ENCODE peak calls at places on chromosome 18, in nine cellular contexts. C is epithelial cell of esophagus, Z is bronchial epithelial cell, G is H7, B is prostate gland, A is astrocyte, D is PC-9, V is fibroblast of the aortic adventitia, W is body of pancreas. U is an unnamed sample.

GRCh38 chr18:26089247-26090129 is 925 bp downstream of the SS18 start:
- DNase-seq in C (peak), Z (peak), G (peak), B (peak), A (peak), D (no peak), V (peak), W (no peak), U (peak)

GRCh38 chr18:6414723-6415362 is at the start of gene L3MBTL4:
- DNase-seq in C (no peak), Z (no peak), G (peak), B (peak), A (no peak), D (no peak), V (no peak), W (peak), U (no peak)

GRCh38 chr18:36544036-36544725 is 246.7 kb downstream of the FHOD3 start:
- DNase-seq in C (peak), Z (peak), G (peak), B (peak), A (peak), D (no peak), V (no peak), W (peak), U (no peak)

GRCh38 chr18:14747513-14748474 is at the start of gene ANKRD30B:
- DNase-seq in C (no peak), Z (no peak), G (peak), B (no peak), A (no peak), D (no peak), V (no peak), W (peak), U (no peak)

GRCh38 chr18:25066536-25066935 is 285.4 kb downstream of the ZNF521 start:
- DNase-seq in C (no peak), Z (no peak), G (no peak), B (no peak), A (peak), D (no peak), V (peak), W (no peak), U (no peak)

GRCh38 chr18:27377251-27377650 is 192.1 kb upstream of the CHST9 start:
- DNase-seq in C (peak), Z (peak), G (no peak), B (no peak), A (peak), D (peak), V (no peak), W (no peak), U (peak)

GRCh38 chr18:60069145-60069544 is 169.3 kb downstream of the PMAIP1 start:
- DNase-seq in C (no peak), Z (no peak), G (peak), B (no peak), A (no peak), D (no peak), V (no peak), W (no peak), U (no peak)

GRCh38 chr18:35397976-35398375 is 20.8 kb upstream of the ZNF396 start:
- DNase-seq in C (no peak), Z (no peak), G (no peak), B (no peak), A (no peak), D (no peak), V (no peak), W (no peak), U (no peak)

GRCh38 chr18:43596106-43596712 is 318.9 kb upstream of the SYT4 start:
- DNase-seq in C (peak), Z (peak), G (no peak), B (no peak), A (peak), D (no peak), V (peak), W (no peak), U (peak)

GRCh38 chr18:58042826-58043362 is 1.1 kb upstream of the NEDD4L start:
- DNase-seq in C (no peak), Z (peak), G (peak), B (no peak), A (no peak), D (no peak), V (peak), W (no peak), U (no peak)

GRCh38 chr18:31581498-31582197 is 10.0 kb upstream of the TTR start:
- DNase-seq in C (peak), Z (peak), G (no peak), B (no peak), A (peak), D (no peak), V (peak), W (no peak), U (peak)

GRCh38 chr18:68840554-68841263 is 42.8 kb downstream of the CCDC102B start:
- DNase-seq in C (peak), Z (peak), G (no peak), B (no peak), A (peak), D (peak), V (peak), W (peak), U (peak)

GRCh38 chr18:25535495-25535894 is 183.5 kb upstream of the ZNF521 start:
- DNase-seq in C (no peak), Z (no peak), G (no peak), B (no peak), A (no peak), D (no peak), V (no peak), W (no peak), U (no peak)

GRCh38 chr18:41809652-41810051 is 145.4 kb upstream of the PIK3C3 start:
- DNase-seq in C (peak), Z (peak), G (no peak), B (no peak), A (no peak), D (no peak), V (no peak), W (no peak), U (no peak)

GRCh38 chr18:21833619-21834300 is 93.2 kb downstream of the MIB1 start:
- DNase-seq in C (no peak), Z (no peak), G (no peak), B (no peak), A (no peak), D (no peak), V (no peak), W (no peak), U (peak)

GRCh38 chr18:23067236-23067635 is 68.0 kb upstream of the CABLES1 start:
- DNase-seq in C (peak), Z (no peak), G (no peak), B (no peak), A (peak), D (no peak), V (no peak), W (no peak), U (peak)

GRCh38 chr18:67634631-67635338 is 118.3 kb upstream of the DSEL start:
- DNase-seq in C (no peak), Z (no peak), G (peak), B (no peak), A (no peak), D (no peak), V (no peak), W (no peak), U (no peak)

GRCh38 chr18:28115149-28115550 is 61.8 kb downstream of the CDH2 start:
- DNase-seq in C (peak), Z (peak), G (no peak), B (no peak), A (peak), D (peak), V (peak), W (no peak), U (peak)

GRCh38 chr18:3960977-3961376 is 494.1 kb downstream of the DLGAP1 start:
- DNase-seq in C (no peak), Z (no peak), G (no peak), B (no peak), A (no peak), D (no peak), V (no peak), W (no peak), U (no peak)

GRCh38 chr18:76878426-76878825 is 56.1 kb downstream of the ZNF236 start:
- DNase-seq in C (no peak), Z (no peak), G (no peak), B (no peak), A (no peak), D (no peak), V (no peak), W (no peak), U (no peak)

GRCh38 chr18:12838178-12838634 is 45.8 kb downstream of the PTPN2 start:
- DNase-seq in C (peak), Z (peak), G (peak), B (peak), A (peak), D (peak), V (peak), W (peak), U (peak)

DNA sequence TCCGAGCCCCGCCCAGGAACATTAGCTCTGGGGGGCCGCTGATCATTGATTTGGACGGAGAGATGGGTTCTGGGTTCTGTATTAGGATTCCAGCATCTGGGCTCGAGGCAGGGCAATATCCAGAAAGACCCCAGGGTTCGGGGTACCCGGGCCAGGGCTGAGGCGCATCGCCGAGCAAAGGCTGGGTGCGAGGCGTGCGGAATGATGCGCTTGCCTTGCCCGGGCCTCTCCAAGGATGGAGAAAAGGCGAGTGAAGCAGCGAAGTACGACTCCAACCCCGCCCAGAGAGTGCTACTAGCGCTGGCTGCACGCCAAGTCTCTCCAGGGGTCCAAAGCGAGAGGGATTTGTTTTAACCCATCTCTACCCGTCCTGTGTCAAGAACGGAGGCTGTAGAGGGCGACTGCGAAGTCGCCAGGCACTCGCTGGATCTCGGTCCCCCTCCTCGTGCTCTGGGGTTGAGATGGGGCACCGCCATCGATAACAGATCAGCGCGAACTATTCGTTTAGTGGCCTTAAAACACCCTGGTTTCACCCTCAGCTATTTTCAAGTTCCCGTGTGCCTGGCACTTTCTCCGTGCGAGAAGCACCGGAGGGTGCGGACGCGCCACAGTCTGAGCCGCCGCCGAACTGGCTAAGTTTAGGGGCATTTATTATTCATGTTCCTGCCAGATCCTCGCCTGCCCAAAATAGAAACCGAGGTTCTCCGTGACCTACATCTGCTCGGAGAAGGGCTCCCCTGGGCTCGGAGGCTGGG is 1.9 kb downstream of the ADCYAP1 start:
- DNase-seq in C (no peak), Z (no peak), G (peak), B (no peak), A (no peak), D (no peak), V (peak), W (peak), U (peak)
- H3K4me3 ChIP-seq in C (no peak), Z (no peak), G (peak), B (peak), A (no peak), D (no peak), V (peak), W (no peak), U (no peak)

GRCh38 chr18:63368611-63369010 is 1.6 kb upstream of the KDSR start:
- DNase-seq in C (no peak), Z (no peak), G (no peak), B (no peak), A (no peak), D (no peak), V (peak), W (no peak), U (peak)

GRCh38 chr18:63366270-63366990 is 576 bp downstream of the KDSR start:
- DNase-seq in C (peak), Z (peak), G (peak), B (peak), A (peak), D (peak), V (peak), W (peak), U (peak)

GRCh38 chr18:63365909-63366269 is 1.1 kb downstream of the KDSR start:
- DNase-seq in C (no peak), Z (no peak), G (peak), B (peak), A (no peak), D (no peak), V (peak), W (no peak), U (peak)

GRCh38 chr18:63367241-63367953 is 391 bp upstream of the KDSR start:
- DNase-seq in C (peak), Z (peak), G (peak), B (peak), A (peak), D (peak), V (peak), W (peak), U (peak)

DNA sequence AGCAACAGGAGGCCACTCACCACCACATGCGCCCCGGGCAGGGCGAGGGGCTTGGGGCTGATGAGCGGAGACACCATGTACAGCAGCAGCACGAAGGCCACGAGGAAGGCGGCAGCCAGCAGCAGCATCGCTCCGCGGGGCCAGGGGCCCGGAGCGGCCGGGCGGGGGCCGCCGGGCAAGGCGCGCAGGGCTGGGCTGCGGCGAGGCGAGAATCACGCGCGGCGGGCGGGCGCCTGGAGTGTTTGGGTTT is at the start of gene KDSR:
- DNase-seq in C (no peak), Z (no peak), G (no peak), B (no peak), A (no peak), D (no peak), V (no peak), W (no peak), U (no peak)
- H3K4me3 ChIP-seq in C (peak), Z (peak), G (peak), B (peak), A (peak), D (peak), V (peak), W (peak), U (peak)

GRCh38 chr18:9441061-9441460 is 34.3 kb upstream of the RALBP1 start:
- DNase-seq in C (no peak), Z (no peak), G (no peak), B (no peak), A (no peak), D (no peak), V (no peak), W (no peak), U (no peak)
- H3K4me3 ChIP-seq in C (no peak), Z (no peak), G (no peak), B (no peak), A (no peak), D (no peak), V (no peak), W (no peak), U (no peak)

DNA sequence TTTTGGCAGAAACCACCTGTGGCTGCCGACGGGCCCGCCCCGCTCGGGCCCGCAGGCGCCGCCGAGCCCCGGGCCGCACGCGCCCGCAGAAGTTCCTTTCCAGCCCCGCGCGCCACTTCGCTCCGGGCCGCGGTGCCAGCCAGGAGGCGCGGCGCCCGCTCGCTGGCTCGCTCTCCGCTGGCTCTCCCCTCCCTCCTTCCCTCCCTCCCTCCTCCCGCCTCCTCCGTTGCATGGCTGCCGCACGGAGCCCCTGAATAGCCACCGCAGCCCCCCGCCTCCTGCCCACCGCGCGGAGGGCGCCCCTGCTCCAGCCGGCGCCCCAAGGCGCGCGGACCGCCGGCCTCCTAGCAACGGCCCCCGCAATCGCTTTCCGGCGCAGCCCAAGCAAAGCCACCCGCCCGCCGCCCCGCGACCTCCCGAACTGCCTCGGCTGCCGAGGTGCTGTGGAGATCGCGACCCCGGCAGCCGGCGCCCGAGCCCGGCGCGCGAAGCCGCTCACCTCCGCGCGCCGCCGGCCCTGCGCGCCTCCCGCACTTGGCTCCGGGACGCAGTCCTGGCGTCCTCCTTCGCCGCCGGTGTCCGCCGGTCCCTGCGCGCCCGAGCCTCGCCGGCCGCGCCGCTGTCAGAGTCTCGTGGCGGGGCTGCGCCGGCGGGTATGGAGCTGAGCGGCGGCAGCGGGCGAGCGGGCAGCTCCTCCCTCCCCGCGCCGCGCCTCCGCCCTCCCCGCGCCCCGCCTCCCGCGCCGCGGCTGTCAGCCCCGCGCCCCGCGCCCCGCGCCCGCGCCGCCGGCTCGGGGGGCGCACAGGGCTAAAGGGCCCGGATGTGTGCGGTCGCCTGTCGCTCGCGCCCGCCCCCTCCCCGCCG is at the start of gene ZBTB7C:
- DNase-seq in C (peak), Z (no peak), G (peak), B (no peak), A (no peak), D (no peak), V (no peak), W (peak), U (peak)
- H3K4me3 ChIP-seq in C (peak), Z (peak), G (peak), B (peak), A (peak), D (peak), V (peak), W (peak), U (peak)

GRCh38 chr18:8121091-8121490 is 488.1 kb upstream of the RAB12 start:
- DNase-seq in C (no peak), Z (no peak), G (no peak), B (no peak), A (no peak), D (no peak), V (no peak), W (no peak), U (no peak)

GRCh38 chr18:8117008-8117376 is 492.2 kb upstream of the RAB12 start:
- DNase-seq in C (peak), Z (peak), G (no peak), B (no peak), A (no peak), D (no peak), V (peak), W (no peak), U (peak)

GRCh38 chr18:8114480-8114879 is 494.8 kb upstream of the RAB12 start:
- DNase-seq in C (no peak), Z (no peak), G (no peak), B (no peak), A (no peak), D (no peak), V (no peak), W (no peak), U (no peak)

GRCh38 chr18:8121942-8122480 is 487.2 kb upstream of the RAB12 start:
- DNase-seq in C (peak), Z (peak), G (peak), B (no peak), A (peak), D (peak), V (peak), W (no peak), U (peak)

GRCh38 chr18:8116346-8117007 is 492.8 kb upstream of the RAB12 start:
- DNase-seq in C (peak), Z (peak), G (no peak), B (no peak), A (peak), D (peak), V (peak), W (no peak), U (peak)
- H3K4me3 ChIP-seq in C (no peak), Z (no peak), G (no peak), B (no peak), A (no peak), D (peak), V (no peak), W (no peak), U (no peak)

DNA sequence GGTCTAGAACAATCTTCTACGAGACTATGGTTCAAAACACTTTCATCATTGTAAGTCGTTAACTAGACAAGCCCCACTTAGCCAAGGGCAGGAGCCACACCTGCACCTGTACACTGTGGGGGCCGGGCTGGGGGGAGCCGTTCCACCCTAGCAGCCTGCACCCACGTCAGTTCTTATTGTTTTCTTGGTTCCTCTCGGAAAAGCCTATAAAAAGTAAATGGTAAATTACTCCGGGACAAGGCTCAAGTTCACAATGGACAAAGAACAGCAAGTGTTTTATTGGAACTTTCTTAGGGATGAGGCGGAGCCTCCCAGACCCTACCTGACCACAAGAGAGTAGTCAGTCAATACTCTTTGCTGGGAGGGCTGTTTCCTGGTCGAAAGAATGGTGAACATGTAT is 7.9 kb downstream of the TSHZ1 start:
- DNase-seq in C (no peak), Z (no peak), G (no peak), B (no peak), A (no peak), D (no peak), V (no peak), W (no peak), U (no peak)
- H3K4me3 ChIP-seq in C (no peak), Z (no peak), G (no peak), B (no peak), A (no peak), D (no peak), V (no peak), W (no peak), U (no peak)

GRCh38 chr18:267688-268552 is at the start of gene THOC1:
- DNase-seq in C (peak), Z (peak), G (peak), B (peak), A (peak), D (peak), V (peak), W (peak), U (peak)

GRCh38 chr18:267380-267687 is 513 bp downstream of the THOC1 start:
- DNase-seq in C (no peak), Z (peak), G (no peak), B (peak), A (peak), D (no peak), V (peak), W (peak), U (no peak)

GRCh38 chr18:273525-273924 is 5.7 kb upstream of the THOC1 start:
- DNase-seq in C (no peak), Z (no peak), G (no peak), B (no peak), A (no peak), D (no peak), V (no peak), W (no peak), U (no peak)

GRCh38 chr18:272650-273049 is 4.8 kb upstream of the THOC1 start:
- DNase-seq in C (peak), Z (peak), G (no peak), B (no peak), A (no peak), D (no peak), V (no peak), W (no peak), U (no peak)

DNA sequence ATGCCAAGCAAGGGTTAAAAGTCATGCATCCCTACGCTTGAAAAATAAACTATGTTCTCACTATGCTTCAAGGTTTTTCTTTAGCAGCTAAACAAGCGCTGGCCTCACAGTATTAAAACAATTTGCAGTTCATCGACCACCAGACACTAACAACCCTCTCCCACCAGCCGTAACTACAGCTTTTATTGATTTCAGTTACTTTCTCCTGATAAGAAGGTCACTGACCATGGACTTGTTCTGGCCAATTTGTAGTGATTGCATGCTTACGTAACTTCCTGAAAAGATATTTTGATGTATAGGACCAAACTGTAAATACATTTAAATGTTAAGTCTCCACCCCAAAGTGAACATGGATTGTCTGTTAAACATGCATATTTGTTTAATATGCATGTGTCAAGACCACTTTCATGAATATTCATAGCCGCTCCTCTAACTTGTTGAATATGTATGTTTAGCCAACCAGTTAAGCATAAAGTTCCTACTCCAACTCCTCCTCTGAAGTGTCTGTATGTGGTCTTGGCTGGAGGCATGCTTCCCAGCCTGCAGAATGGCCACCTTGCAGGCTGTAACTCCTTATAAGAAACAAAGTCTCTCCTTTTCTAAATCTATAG is 1.7 kb upstream of the THOC1 start:
- DNase-seq in C (no peak), Z (no peak), G (no peak), B (no peak), A (no peak), D (no peak), V (no peak), W (no peak), U (no peak)
- H3K4me3 ChIP-seq in C (no peak), Z (no peak), G (no peak), B (no peak), A (no peak), D (no peak), V (no peak), W (no peak), U (no peak)

U was measured in choroid plexus epithelial cell.